ENCODE peak calls at places on chromosome 12, in five cellular contexts. One of them, this sample, is unnamed.

GRCh38 chr12:48980953-48981756 is 3.0 kb downstream of the WNT1 start:
- DNase-seq in upper lobe of left lung: no peak
- DNase-seq in transverse colon: no peak
- DNase-seq in heart left ventricle: no peak
- DNase-seq in tibial nerve: no peak
- DNase-seq in this sample: no peak

GRCh38 chr12:2311001-2311778 is 258.4 kb downstream of the CACNA1C start:
- DNase-seq in upper lobe of left lung: no peak
- DNase-seq in transverse colon: no peak
- DNase-seq in heart left ventricle: no peak
- DNase-seq in tibial nerve: no peak
- DNase-seq in this sample: no peak

GRCh38 chr12:1934068-1934467 is 15.6 kb upstream of the CACNA2D4 start:
- DNase-seq in upper lobe of left lung: no peak
- DNase-seq in transverse colon: no peak
- DNase-seq in heart left ventricle: no peak
- DNase-seq in tibial nerve: no peak
- DNase-seq in this sample: no peak

GRCh38 chr12:23640754-23641153 is 308.7 kb downstream of the SOX5 start:
- DNase-seq in upper lobe of left lung: no peak
- DNase-seq in transverse colon: no peak
- DNase-seq in heart left ventricle: no peak
- DNase-seq in tibial nerve: no peak
- DNase-seq in this sample: no peak

GRCh38 chr12:126454581-126454980 is 1389.3 kb downstream of the AACS start:
- DNase-seq in upper lobe of left lung: no peak
- DNase-seq in transverse colon: no peak
- DNase-seq in heart left ventricle: no peak
- DNase-seq in tibial nerve: no peak
- DNase-seq in this sample: no peak

GRCh38 chr12:21248679-21249078 is 86.0 kb downstream of the SLCO1A2 start:
- DNase-seq in upper lobe of left lung: no peak
- DNase-seq in transverse colon: no peak
- DNase-seq in heart left ventricle: no peak
- DNase-seq in tibial nerve: no peak
- DNase-seq in this sample: no peak

GRCh38 chr12:16586350-16587109 is 19.4 kb downstream of the LMO3 start:
- DNase-seq in upper lobe of left lung: no peak
- DNase-seq in transverse colon: no peak
- DNase-seq in heart left ventricle: no peak
- DNase-seq in tibial nerve: no peak
- DNase-seq in this sample: no peak

GRCh38 chr12:15322164-15323054 is at the start of gene PTPRO:
- DNase-seq in upper lobe of left lung: no peak
- DNase-seq in transverse colon: no peak
- DNase-seq in heart left ventricle: no peak
- DNase-seq in tibial nerve: no peak
- DNase-seq in this sample: no peak

GRCh38 chr12:95201056-95201670 is 16.1 kb downstream of the FGD6 start:
- DNase-seq in upper lobe of left lung: no peak
- DNase-seq in transverse colon: no peak
- DNase-seq in heart left ventricle: no peak
- DNase-seq in tibial nerve: no peak
- DNase-seq in this sample: no peak

GRCh38 chr12:107057071-107057834 is 36.1 kb downstream of the CRY1 start:
- DNase-seq in upper lobe of left lung: no peak
- DNase-seq in transverse colon: no peak
- DNase-seq in heart left ventricle: no peak
- DNase-seq in tibial nerve: no peak
- DNase-seq in this sample: no peak

GRCh38 chr12:88946377-88946997 is 366.2 kb upstream of the KITLG start:
- DNase-seq in upper lobe of left lung: peak; percentile 50
- DNase-seq in transverse colon: no peak
- DNase-seq in heart left ventricle: no peak
- DNase-seq in tibial nerve: peak; percentile 22
- DNase-seq in this sample: no peak

GRCh38 chr12:48917857-48918537 is 7.3 kb downstream of the FKBP11 start:
- DNase-seq in upper lobe of left lung: peak; percentile 28
- DNase-seq in transverse colon: peak; percentile 17
- DNase-seq in heart left ventricle: no peak
- DNase-seq in tibial nerve: peak; percentile 17
- DNase-seq in this sample: no peak

GRCh38 chr12:119710941-119711551 is 43.1 kb downstream of the PRKAB1 start:
- DNase-seq in upper lobe of left lung: peak; percentile 70
- DNase-seq in transverse colon: no peak
- DNase-seq in heart left ventricle: no peak
- DNase-seq in tibial nerve: no peak
- DNase-seq in this sample: no peak

GRCh38 chr12:105882404-105882803 is 256.4 kb downstream of the NUAK1 start:
- DNase-seq in upper lobe of left lung: no peak
- DNase-seq in transverse colon: no peak
- DNase-seq in heart left ventricle: no peak
- DNase-seq in tibial nerve: peak; percentile 55
- DNase-seq in this sample: no peak

GRCh38 chr12:91766454-91766853 is 379.2 kb downstream of the BTG1 start:
- DNase-seq in upper lobe of left lung: no peak
- DNase-seq in transverse colon: no peak
- DNase-seq in heart left ventricle: no peak
- DNase-seq in tibial nerve: no peak
- DNase-seq in this sample: no peak

GRCh38 chr12:27400856-27401255 is 45.7 kb upstream of the SMCO2 start:
- DNase-seq in upper lobe of left lung: no peak
- DNase-seq in transverse colon: no peak
- DNase-seq in heart left ventricle: no peak
- DNase-seq in tibial nerve: no peak
- DNase-seq in this sample: no peak

GRCh38 chr12:26338574-26339572 is 143.5 kb downstream of the SSPN start:
- DNase-seq in upper lobe of left lung: no peak
- DNase-seq in transverse colon: no peak
- DNase-seq in heart left ventricle: no peak
- DNase-seq in tibial nerve: no peak
- DNase-seq in this sample: no peak

GRCh38 chr12:102958830-102959176 is 1.3 kb downstream of the ASCL1 start:
- DNase-seq in upper lobe of left lung: no peak
- DNase-seq in transverse colon: no peak
- DNase-seq in heart left ventricle: no peak
- DNase-seq in tibial nerve: no peak
- DNase-seq in this sample: no peak

GRCh38 chr12:11652351-11653040 is 3.0 kb downstream of the ETV6 start:
- DNase-seq in upper lobe of left lung: peak; percentile 76
- DNase-seq in transverse colon: peak; percentile 65
- DNase-seq in heart left ventricle: no peak
- DNase-seq in tibial nerve: peak; percentile 40
- DNase-seq in this sample: peak; percentile 61

GRCh38 chr12:96457191-96457930 is 32.0 kb upstream of the CFAP54 start:
- DNase-seq in upper lobe of left lung: no peak
- DNase-seq in transverse colon: no peak
- DNase-seq in heart left ventricle: no peak
- DNase-seq in tibial nerve: no peak
- DNase-seq in this sample: no peak

GRCh38 chr12:76374395-76375020 is 26.3 kb upstream of the BBS10 start:
- DNase-seq in upper lobe of left lung: no peak
- DNase-seq in transverse colon: no peak
- DNase-seq in heart left ventricle: no peak
- DNase-seq in tibial nerve: no peak
- DNase-seq in this sample: no peak

GRCh38 chr12:12661086-12661485 is 34.9 kb downstream of the GPR19 start:
- DNase-seq in upper lobe of left lung: no peak
- DNase-seq in transverse colon: no peak
- DNase-seq in heart left ventricle: no peak
- DNase-seq in tibial nerve: no peak
- DNase-seq in this sample: no peak

GRCh38 chr12:29164477-29165163 is 15.5 kb downstream of the FAR2 start:
- DNase-seq in upper lobe of left lung: no peak
- DNase-seq in transverse colon: no peak
- DNase-seq in heart left ventricle: no peak
- DNase-seq in tibial nerve: no peak
- DNase-seq in this sample: no peak

GRCh38 chr12:43856932-43857331 is 21.1 kb downstream of the TMEM117 start:
- DNase-seq in upper lobe of left lung: no peak
- DNase-seq in transverse colon: no peak
- DNase-seq in heart left ventricle: no peak
- DNase-seq in tibial nerve: no peak
- DNase-seq in this sample: no peak

DNA sequence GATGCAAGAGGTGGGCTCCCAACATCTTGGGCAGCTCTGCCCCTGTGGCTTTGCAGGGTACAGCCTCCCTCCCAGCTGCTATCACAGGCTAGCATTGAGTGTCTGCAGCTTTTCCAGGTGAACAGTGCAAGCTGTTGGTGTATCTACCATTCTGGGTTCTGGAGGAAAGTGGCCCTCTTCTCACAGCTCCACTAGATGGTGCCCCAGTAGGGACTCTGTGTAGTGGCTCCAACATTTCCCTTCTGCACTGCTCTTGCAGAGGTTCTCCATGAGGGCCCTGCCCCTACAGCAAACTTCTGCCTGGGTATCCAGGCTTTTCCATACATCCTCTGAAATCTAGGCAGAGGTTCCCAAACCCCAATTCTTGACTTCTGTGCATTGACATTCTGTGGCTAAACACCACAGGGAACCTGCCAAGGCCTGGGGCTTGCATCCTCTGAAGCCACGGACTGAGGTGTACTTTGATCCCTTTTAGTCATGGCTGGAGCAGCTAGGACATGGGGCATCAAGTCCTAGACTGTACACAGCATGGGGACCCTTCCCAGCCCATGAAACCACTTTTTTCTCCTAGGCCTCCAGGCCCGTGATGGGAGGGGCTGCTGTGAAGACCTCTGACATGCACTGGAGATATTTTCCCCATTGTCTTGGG is 24.0 kb upstream of the SLC38A1 start:
- DNase-seq in upper lobe of left lung: no peak
- DNase-seq in transverse colon: no peak
- DNase-seq in heart left ventricle: no peak
- DNase-seq in tibial nerve: no peak
- DNase-seq in this sample: no peak
- TF ChIP-seq CTCF in upper lobe of left lung: no peak
- TF ChIP-seq CTCF in transverse colon: no peak
- TF ChIP-seq CTCF in heart left ventricle: peak; percentile 20
- TF ChIP-seq CTCF in tibial nerve: no peak
- TF ChIP-seq CTCF in this sample: no peak

GRCh38 chr12:69885656-69886055 is 60.6 kb downstream of the MYRFL start:
- DNase-seq in upper lobe of left lung: no peak
- DNase-seq in transverse colon: no peak
- DNase-seq in heart left ventricle: no peak
- DNase-seq in tibial nerve: no peak
- DNase-seq in this sample: no peak

GRCh38 chr12:69884386-69884785 is 59.4 kb downstream of the MYRFL start:
- DNase-seq in upper lobe of left lung: no peak
- DNase-seq in transverse colon: no peak
- DNase-seq in heart left ventricle: no peak
- DNase-seq in tibial nerve: no peak
- DNase-seq in this sample: no peak

GRCh38 chr12:69886101-69886500 is 61.1 kb downstream of the MYRFL start:
- DNase-seq in upper lobe of left lung: no peak
- DNase-seq in transverse colon: no peak
- DNase-seq in heart left ventricle: no peak
- DNase-seq in tibial nerve: no peak
- DNase-seq in this sample: no peak

GRCh38 chr12:69881771-69882170 is 56.7 kb downstream of the MYRFL start:
- DNase-seq in upper lobe of left lung: no peak
- DNase-seq in transverse colon: no peak
- DNase-seq in heart left ventricle: no peak
- DNase-seq in tibial nerve: no peak
- DNase-seq in this sample: no peak

DNA sequence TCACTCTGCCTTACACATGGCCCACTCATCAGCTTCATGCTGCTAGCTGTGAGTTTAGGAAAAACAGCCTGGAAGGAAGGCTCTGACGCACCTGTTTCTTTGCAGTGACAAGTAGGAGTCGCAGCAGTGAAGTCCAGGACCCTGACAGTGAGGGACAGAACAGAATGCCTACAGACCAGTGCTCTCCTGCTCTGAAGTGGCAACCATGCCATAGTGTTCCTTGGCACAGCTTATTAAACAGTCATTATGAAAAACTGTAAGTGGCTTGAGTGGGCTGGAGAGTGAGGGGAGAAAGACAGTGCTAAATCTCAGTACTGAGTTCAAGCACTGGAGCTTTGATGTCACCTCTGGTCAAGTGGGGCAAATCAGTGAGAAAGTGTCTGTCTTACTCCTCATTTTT is 61.7 kb downstream of the MYRFL start:
- DNase-seq in upper lobe of left lung: no peak
- DNase-seq in transverse colon: no peak
- DNase-seq in heart left ventricle: no peak
- DNase-seq in tibial nerve: no peak
- DNase-seq in this sample: no peak
- H3K4me1 ChIP-seq in upper lobe of left lung: no peaks in the 10 kb centered on the region
- H3K4me1 ChIP-seq in transverse colon: no peaks in the 10 kb centered on the region
- H3K4me1 ChIP-seq in heart left ventricle: no peaks in the 10 kb centered on the region
- H3K4me1 ChIP-seq in tibial nerve: peaks cover 8% of the 10 kb centered on the region
- H3K4me1 ChIP-seq in this sample: no peaks in the 10 kb centered on the region

GRCh38 chr12:123928274-123928865 is 44.3 kb downstream of the CCDC92 start:
- DNase-seq in upper lobe of left lung: no peak
- DNase-seq in transverse colon: no peak
- DNase-seq in heart left ventricle: no peak
- DNase-seq in tibial nerve: no peak
- DNase-seq in this sample: no peak
- TF ChIP-seq CTCF in upper lobe of left lung: no peak
- TF ChIP-seq CTCF in transverse colon: no peak
- TF ChIP-seq CTCF in heart left ventricle: no peak
- TF ChIP-seq CTCF in tibial nerve: no peak
- TF ChIP-seq CTCF in this sample: no peak

DNA sequence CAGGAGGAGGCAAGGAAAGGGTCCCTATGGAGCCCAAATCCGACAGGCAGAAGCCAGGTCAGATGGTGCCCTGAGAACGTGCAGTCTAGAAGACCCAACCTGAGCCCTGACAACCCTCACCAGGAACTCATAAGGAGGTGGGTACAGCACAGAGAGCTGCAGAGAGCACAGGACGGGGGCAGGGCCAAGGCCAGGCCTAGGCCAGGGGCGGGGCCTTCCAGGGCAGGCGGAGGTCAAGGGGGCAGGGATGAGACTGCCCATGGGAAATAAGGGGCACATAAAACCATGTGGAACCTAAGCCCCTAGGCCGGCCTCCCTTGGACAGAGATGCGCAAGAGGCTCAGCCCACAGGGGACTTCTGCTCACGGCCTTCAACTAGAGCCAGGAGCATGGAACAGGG is 45.1 kb downstream of the SSH1 start:
- DNase-seq in upper lobe of left lung: no peak
- DNase-seq in transverse colon: no peak
- DNase-seq in heart left ventricle: no peak
- DNase-seq in tibial nerve: no peak
- DNase-seq in this sample: no peak
- H3K4me1 ChIP-seq in upper lobe of left lung: peaks cover 10% of the 10 kb centered on the region
- H3K4me1 ChIP-seq in transverse colon: peaks cover 10% of the 10 kb centered on the region
- H3K4me1 ChIP-seq in heart left ventricle: peaks cover 24% of the 10 kb centered on the region
- H3K4me1 ChIP-seq in tibial nerve: peaks cover 38% of the 10 kb centered on the region
- H3K4me1 ChIP-seq in this sample: no peaks in the 10 kb centered on the region